ENCODE peak calls at places on chromosomes 4 and X, in six cellular contexts. T, D, F, A, X and W are unnamed samples.

GRCh38 chr4:119139316-119139715 is 3.7 kb downstream of the MYOZ2 start:
- DNase-seq in T (peak; percentile 53), D (no peak), F (no peak), A (no peak), X (peak; percentile 20), W (no peak)

GRCh38 chrX:53483838-53484420 is 49.8 kb upstream of the HSD17B10 start:
- DNase-seq in T (peak; percentile 12), D (no peak), F (no peak), A (no peak), X (peak; percentile 66), W (no peak)

GRCh38 chrX:122703762-122704161 is 480.3 kb upstream of the GRIA3 start:
- DNase-seq in T (peak; percentile 0), D (no peak), F (no peak), A (no peak), X (peak; percentile 9), W (no peak)

GRCh38 chr4:10524196-10524833 is 67.1 kb upstream of the ZNF518B start:
- DNase-seq in T (peak; percentile 25), D (peak; percentile 34), F (no peak), A (no peak), X (peak; percentile 58), W (no peak)

GRCh38 chrX:70196961-70197805 is 19.9 kb downstream of the DGAT2L6 start:
- DNase-seq in T (peak; percentile 67), D (peak; percentile 66), F (no peak), A (peak; percentile 59), X (peak; percentile 55), W (peak; percentile 41)

GRCh38 chrX:98068210-98068609 is 1184.5 kb downstream of the RPA4 start:
- DNase-seq in T (no peak), D (no peak), F (no peak), A (no peak), X (no peak), W (peak; percentile 83)

GRCh38 chr4:119517361-119518229 is 111.0 kb downstream of the PDE5A start:
- DNase-seq in T (peak; percentile 89), D (no peak), F (no peak), A (peak; percentile 65), X (no peak), W (no peak)

GRCh38 chr4:156615066-156615514 is 356.5 kb downstream of the PDGFC start:
- DNase-seq in T (peak; percentile 95), D (no peak), F (no peak), A (no peak), X (peak; percentile 65), W (no peak)

GRCh38 chr4:4575284-4576211 is 33.7 kb upstream of the STX18 start:
- DNase-seq in T (peak; percentile 32), D (peak; percentile 13), F (peak; percentile 82), A (peak; percentile 64), X (no peak), W (no peak)

GRCh38 chr4:31290836-31291235 is 570.7 kb downstream of the PCDH7 start:
- DNase-seq in T (no peak), D (no peak), F (no peak), A (no peak), X (no peak), W (no peak)

GRCh38 chrX:32448320-32448719 is 763.0 kb downstream of the DMD start:
- DNase-seq in T (no peak), D (no peak), F (peak; percentile 21), A (no peak), X (no peak), W (no peak)

GRCh38 chr4:16032871-16033505 is 50.8 kb downstream of the PROM1 start:
- DNase-seq in T (no peak), D (no peak), F (no peak), A (peak; percentile 52), X (no peak), W (no peak)

GRCh38 chrX:53268173-53268572 is 13.2 kb downstream of the IQSEC2 start:
- DNase-seq in T (no peak), D (no peak), F (no peak), A (no peak), X (peak; percentile 80), W (no peak)

GRCh38 chr4:18934197-18934596 is 912.6 kb upstream of the LCORL start:
- DNase-seq in T (no peak), D (no peak), F (no peak), A (no peak), X (peak; percentile 2), W (no peak)

GRCh38 chr4:138158746-138159297 is 83.3 kb downstream of the SLC7A11 start:
- DNase-seq in T (peak; percentile 75), D (no peak), F (no peak), A (peak; percentile 43), X (peak; percentile 67), W (no peak)

DNA sequence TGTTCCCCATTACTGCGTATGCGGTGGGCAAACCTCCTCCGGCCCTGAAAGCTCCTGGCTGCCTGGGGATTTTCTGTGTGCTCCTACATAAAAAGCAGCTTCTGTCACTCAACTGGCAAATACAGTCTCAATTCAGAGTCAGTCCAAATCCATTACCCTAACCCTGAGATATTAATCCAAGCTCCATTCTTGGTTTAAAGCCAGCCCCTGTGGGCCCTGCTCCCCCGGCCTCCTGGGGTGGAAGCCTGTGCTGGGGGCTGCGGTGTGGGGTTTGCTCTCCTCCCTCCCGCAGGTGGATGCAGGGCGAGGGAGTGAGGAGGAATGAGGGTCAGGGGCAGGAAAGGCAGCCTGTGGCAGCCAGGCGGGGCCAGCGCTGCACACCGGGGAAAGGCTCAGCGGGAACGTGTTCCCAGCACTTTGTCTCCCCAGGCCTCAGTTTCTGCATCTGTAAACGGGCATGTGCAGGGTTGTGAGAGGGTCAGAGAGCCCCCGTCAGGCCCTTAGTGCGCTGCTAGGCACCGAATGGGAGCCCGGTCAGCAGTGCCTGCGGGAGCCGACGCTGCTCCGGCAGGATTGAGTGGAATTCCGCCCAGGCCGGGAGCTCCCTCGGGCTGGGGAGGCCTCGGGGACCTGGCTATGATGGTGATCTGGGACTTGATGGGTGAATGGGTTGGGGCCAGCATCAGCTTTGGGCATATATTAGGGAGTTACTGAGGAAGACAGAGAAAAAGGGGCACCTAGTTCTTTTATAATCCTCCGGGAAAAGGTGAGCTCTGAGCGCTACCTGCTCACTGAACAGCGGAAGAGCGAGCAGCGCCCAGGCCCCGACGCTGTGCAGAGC is 6.3 kb upstream of the RGS12 start:
- DNase-seq in T (no peak), D (no peak), F (no peak), A (no peak), X (no peak), W (no peak)
- H3K4me3 ChIP-seq in T (no peak overlapping the region), D (no peak overlapping the region), F (no peak overlapping the region), A (no peak overlapping the region), X (no peak overlapping the region), W (no peak overlapping the region)

GRCh38 chrX:132757066-132757623 is 201.3 kb downstream of the HS6ST2 start:
- DNase-seq in T (no peak), D (no peak), F (no peak), A (no peak), X (no peak), W (no peak)
- TF ChIP-seq CTCF in T (no peak), D (no peak), F (no peak), A (no peak), X (no peak), W (no peak)

GRCh38 chr4:40548256-40548655 is 81.4 kb downstream of the RBM47 start:
- DNase-seq in T (no peak), D (no peak), F (no peak), A (no peak), X (no peak), W (no peak)
- H3K4me3 ChIP-seq in T (no peak overlapping the region), D (no peak overlapping the region), F (no peak overlapping the region), A (no peak overlapping the region), X (no peak overlapping the region), W (no peak overlapping the region)

GRCh38 chr4:73021634-73022033 is 47.9 kb downstream of the COX18 start:
- DNase-seq in T (peak; percentile 73), D (no peak), F (no peak), A (peak; percentile 63), X (peak; percentile 34), W (peak; percentile 59)
- TF ChIP-seq CTCF in T (peak; percentile 47), D (no peak), F (peak; percentile 43), A (peak; percentile 20), X (peak; percentile 57), W (peak; percentile 71)

GRCh38 chr4:112403072-112403945 is 106.1 kb downstream of the ALPK1 start:
- DNase-seq in T (peak; percentile 8), D (no peak), F (no peak), A (no peak), X (no peak), W (no peak)
- H3K4me3 ChIP-seq in T (no peak overlapping the region), D (no peak overlapping the region), F (no peak overlapping the region), A (no peak overlapping the region), X (no peak overlapping the region), W (no peak overlapping the region)

GRCh38 chr4:131427000-131427399 is 1722.1 kb upstream of the PCDH10 start:
- DNase-seq in T (no peak), D (no peak), F (no peak), A (no peak), X (no peak), W (no peak)

GRCh38 chr4:131426023-131426758 is 1722.9 kb upstream of the PCDH10 start:
- DNase-seq in T (no peak), D (no peak), F (peak; percentile 3), A (no peak), X (no peak), W (no peak)

DNA sequence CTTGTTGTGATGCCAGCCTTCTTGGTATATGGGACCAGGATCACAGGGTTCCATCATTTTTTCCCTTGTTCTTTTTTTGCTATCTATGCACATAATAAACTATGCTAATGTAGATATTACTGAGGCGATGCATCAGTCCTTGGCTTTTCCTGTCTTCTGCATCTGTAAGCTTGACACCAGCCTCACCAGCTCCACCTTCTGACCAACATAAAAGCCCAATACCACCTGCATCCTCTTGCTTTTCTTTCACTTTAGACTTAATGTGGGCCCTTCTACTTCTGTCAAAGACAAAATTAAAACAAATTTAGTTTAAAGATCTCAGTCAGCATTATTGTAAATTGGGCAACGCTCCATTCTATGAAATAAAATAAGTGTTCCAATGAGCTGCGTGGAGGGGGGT is 1718.8 kb upstream of the PCDH10 start:
- DNase-seq in T (no peak), D (no peak), F (no peak), A (no peak), X (peak; percentile 3), W (no peak)
- TF ChIP-seq CTCF in T (no peak), D (no peak), F (no peak), A (no peak), X (peak; percentile 47), W (peak; percentile 6)

DNA sequence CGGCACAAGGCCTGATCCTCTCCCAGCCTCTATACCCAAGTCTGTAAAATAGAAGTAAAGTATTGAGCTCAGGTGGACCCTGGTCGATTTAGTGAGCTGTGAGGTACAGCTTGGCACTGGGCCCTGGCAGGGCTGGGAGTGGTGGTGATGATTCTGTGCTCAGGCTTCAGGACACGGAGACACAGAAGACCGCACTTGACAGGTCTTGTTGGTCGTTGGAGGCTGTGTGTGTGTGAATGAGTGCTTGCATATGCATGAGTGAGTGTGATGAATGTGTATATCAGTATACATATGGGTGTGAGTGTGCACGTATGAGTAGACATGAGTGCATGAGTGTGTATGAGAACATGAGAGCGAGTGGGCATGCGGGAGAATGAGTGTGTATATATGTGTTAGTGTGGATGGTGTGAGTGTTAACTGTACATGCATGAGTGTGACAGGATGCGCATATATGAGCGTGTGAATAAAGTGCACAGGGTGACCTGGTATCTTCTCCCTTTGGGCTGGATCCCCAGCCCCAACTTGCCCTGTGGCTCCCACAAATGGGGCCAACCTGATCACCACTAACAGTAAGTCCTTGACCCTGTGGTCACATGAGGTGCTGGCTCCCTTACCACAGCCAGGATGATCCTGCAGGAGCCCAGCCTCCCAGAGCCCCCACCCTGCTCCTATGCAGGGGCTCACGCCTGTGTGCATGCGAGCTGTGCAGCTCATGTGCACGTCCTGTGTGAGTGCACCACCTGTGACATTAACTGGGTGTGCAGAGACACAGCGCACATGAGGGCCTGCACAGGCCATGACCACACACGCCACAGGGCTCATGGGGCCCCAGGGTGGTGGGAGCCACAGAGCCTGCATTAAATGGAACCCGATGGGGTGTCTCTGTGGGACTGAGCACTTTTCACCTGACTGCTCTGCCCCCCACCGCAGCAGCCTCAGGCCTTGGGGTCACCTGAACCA is 20.8 kb downstream of the SH3BP2 start:
- DNase-seq in T (no peak), D (no peak), F (no peak), A (no peak), X (no peak), W (no peak)
- H3K4me3 ChIP-seq in T (no peak overlapping the region), D (no peak overlapping the region), F (peak overlapping the region; percentile 77), A (no peak overlapping the region), X (no peak overlapping the region), W (peak overlapping the region; percentile 68)